ENCODE peak calls at places on chromosomes 13 and 19, in six cellular contexts. X is H1, B is IMR-90, U is mesenchymal stem cell, N is H9, P is trophoblast cell. Z is an unnamed sample.

GRCh38 chr19:15316498-15316897 is 15.8 kb downstream of the BRD4 start:
- DNase-seq in X (no peak), B (peak), U (peak), N (no peak), P (no peak), Z (no peak)

GRCh38 chr13:23377603-23378002 is 55.9 kb downstream of the SACS start:
- DNase-seq in X (no peak), B (no peak), U (no peak), N (no peak), P (no peak), Z (no peak)

GRCh38 chr19:1412995-1413889 is 5.9 kb downstream of the DAZAP1 start:
- DNase-seq in X (no peak), B (no peak), U (no peak), N (no peak), P (no peak), Z (no peak)

GRCh38 chr13:93254775-93255174 is 28.2 kb downstream of the GPC6 start:
- DNase-seq in X (no peak), B (no peak), U (no peak), N (no peak), P (no peak), Z (no peak)

GRCh38 chr13:113184568-113185440 is 23.7 kb downstream of the PCID2 start:
- DNase-seq in X (no peak), B (no peak), U (no peak), N (no peak), P (no peak), Z (no peak)

GRCh38 chr13:71374471-71375041 is 492.4 kb downstream of the DACH1 start:
- DNase-seq in X (no peak), B (no peak), U (peak), N (no peak), P (no peak), Z (no peak)

GRCh38 chr13:48496796-48497195 is 36.1 kb downstream of the RCBTB2 start:
- DNase-seq in X (no peak), B (no peak), U (no peak), N (no peak), P (no peak), Z (no peak)

GRCh38 chr19:30722236-30722635 is 350.1 kb downstream of the ZNF536 start:
- DNase-seq in X (no peak), B (no peak), U (no peak), N (no peak), P (no peak), Z (no peak)

GRCh38 chr19:58428617-58429016 is 11.3 kb downstream of the ZNF132 start:
- DNase-seq in X (no peak), B (no peak), U (no peak), N (no peak), P (no peak), Z (no peak)

GRCh38 chr19:23351806-23352205 is 43.5 kb downstream of the ZNF91 start:
- DNase-seq in X (no peak), B (no peak), U (no peak), N (no peak), P (peak), Z (no peak)
- H3K14ac ChIP-seq in X (no peak), B (no peak), U (no peak), N (no peak), P (no peak), Z (no peak)

DNA sequence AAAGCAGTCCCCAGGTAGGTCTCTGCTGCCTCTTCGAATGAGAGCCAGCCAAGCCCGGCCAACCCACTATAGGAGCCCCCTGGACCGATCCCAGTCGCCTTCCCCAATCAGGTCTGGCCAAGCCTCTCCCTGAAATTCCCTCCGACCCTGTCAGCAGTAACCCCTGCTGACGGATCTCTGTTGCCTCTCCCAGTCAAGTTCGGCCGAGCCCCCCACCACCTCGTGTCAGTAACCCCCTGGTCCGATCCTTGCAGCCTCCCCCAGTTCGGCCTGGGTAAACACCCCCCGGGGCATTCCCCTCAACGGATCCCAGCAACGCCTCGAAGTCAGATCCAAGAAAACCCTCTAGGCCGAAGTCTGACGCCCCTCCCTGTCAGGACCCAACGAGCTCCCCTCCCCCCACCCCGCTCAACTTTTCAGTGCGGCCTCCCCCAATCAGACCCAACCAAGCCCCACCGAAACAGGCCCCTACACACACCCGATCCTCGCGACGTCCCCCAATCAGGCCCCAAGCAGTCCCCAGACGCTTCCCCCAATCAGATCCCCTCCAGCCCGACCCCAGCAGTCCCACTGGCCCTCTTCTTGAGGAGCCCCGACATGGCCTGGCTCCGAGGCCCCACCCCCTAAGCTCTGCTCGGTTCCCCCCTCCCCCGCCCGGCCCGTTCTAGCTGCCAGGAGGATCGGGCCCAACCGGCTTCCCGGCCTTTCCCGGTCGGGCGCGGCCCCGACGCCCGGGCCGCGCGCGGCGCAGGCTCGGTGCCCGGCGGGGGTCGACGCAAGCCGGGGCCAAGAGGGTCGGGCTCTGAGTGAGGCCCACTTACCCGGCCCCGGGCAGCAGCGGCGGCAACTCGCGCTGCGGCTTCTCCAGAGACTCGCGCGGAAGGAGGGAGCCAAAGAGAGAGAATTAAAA is 1.8 kb downstream of the TNPO2 start:
- DNase-seq in X (peak), B (peak), U (peak), N (peak), P (no peak), Z (peak)
- H2AK5ac ChIP-seq in X (peak), B (peak), U (peak), N (no peak), P (peak), Z (peak)

GRCh38 chr19:41456342-41456918 is 13.5 kb downstream of the ERICH4 start:
- DNase-seq in X (no peak), B (peak), U (peak), N (no peak), P (no peak), Z (no peak)
- H3K9ac ChIP-seq in X (no peak), B (no peak), U (peak), N (no peak), P (no peak), Z (no peak)

DNA sequence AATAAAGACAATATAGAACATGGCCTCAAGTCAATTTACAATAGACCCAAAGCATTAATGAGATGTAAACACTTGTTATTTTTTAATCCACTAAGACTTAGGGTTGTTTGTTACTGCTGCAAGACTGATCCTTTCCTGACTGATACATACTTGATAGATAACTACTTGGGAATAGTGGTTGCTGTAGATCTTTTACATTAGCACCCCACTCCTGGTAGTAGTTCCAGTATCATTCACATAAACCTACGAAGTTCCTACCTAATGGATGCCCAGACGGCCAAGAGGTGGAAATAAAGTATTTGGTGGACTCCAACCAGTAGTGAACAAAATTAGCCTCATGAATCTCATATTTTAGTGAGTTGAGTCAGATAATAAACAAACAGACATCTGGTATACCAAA is 26.9 kb downstream of the ADGRE1 start:
- DNase-seq in X (no peak), B (no peak), U (no peak), N (no peak), P (no peak), Z (no peak)
- H3K14ac ChIP-seq in X (no peak), B (no peak), U (no peak), N (no peak), P (no peak), Z (no peak)

DNA sequence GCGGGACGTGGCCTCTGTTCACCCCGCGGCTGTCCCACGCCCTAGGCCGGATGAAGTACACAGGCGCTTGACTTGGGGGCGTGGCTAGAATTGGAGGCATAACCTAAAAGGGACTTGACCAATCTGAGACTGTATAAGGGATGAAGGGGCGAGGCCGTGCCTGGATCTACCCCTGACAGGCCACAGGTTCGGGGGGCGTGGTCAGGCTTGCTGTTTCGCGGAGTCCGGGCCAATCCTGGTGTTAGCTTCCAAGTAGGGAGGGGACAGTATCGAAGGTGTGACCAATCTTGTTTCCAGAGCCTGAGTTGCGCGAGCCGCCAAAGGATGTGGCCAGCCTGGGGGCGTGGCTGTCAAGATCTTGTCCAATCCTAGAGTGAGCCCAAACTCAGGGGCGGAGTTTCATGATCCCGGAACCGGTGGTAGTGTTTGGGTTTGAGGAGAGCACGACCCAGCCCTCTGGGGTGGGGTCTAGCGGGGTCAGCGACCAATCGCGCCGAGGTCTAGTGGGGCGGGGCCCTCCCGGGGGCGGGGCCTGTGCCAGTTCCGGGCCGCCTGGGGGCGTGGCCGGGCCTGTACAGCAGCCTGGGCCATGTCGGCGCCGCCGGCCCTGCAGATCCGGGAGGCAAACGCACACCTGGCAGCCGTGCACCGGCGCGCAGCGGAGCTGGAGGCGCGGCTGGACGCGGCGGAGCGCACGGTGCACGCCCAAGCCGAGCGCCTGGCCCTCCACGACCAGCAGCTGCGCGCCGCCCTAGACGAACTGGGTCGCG is at the start of gene VMAC:
- DNase-seq in X (peak), B (peak), U (peak), N (peak), P (peak), Z (peak)
- H2AK5ac ChIP-seq in X (no peak), B (peak), U (no peak), N (no peak), P (no peak), Z (no peak)